ENCODE peak calls at places on chromosomes 1 and 21, in ten cellular contexts. C is nucleus accumbens; U is K562; Q is kidney tubule cell; D is DMS153; B is activated B cell treated with CpG ODN at 0.5 μM for 24 hours; F is hippocampal formation; S is NCI-H2081; M is stimulated activated CD4-positive, alpha-beta T cell treated with anti-CD3 and anti-CD28 coated beads, Interleukin-2, amount 100 ng/mL, for 48 hours; E is amygdala. X is an unnamed sample.

GRCh38 chr21:32604484-32604883 is 7.7 kb downstream of the CFAP298 start:
- DNase-seq in C (no peak), U (no peak), Q (no peak), D (no peak), B (no peak), F (no peak), S (peak), M (no peak), E (no peak), X (no peak)

GRCh38 chr1:67823645-67824044 is 9.6 kb downstream of the GNG12 start:
- DNase-seq in C (no peak), U (no peak), Q (no peak), D (no peak), B (no peak), F (no peak), S (no peak), M (no peak), E (no peak), X (no peak)

GRCh38 chr1:100736766-100737165 is 17.2 kb downstream of the VCAM1 start:
- DNase-seq in C (no peak), U (no peak), Q (peak), D (no peak), B (no peak), F (no peak), S (peak), M (no peak), E (no peak), X (no peak)

GRCh38 chr1:93585059-93585966 is 96.3 kb downstream of the BCAR3 start:
- DNase-seq in C (no peak), U (no peak), Q (peak), D (no peak), B (no peak), F (no peak), S (no peak), M (no peak), E (no peak), X (peak)

GRCh38 chr1:97412737-97413136 is 508.1 kb downstream of the DPYD start:
- DNase-seq in C (no peak), U (no peak), Q (peak), D (no peak), B (no peak), F (no peak), S (no peak), M (no peak), E (no peak), X (no peak)

GRCh38 chr1:240091614-240092300 is at the start of gene FMN2:
- DNase-seq in C (peak), U (peak), Q (peak), D (peak), B (no peak), F (peak), S (peak), M (no peak), E (peak), X (no peak)

GRCh38 chr1:97277891-97278662 is 556.5 kb downstream of the PTBP2 start:
- DNase-seq in C (no peak), U (no peak), Q (peak), D (peak), B (no peak), F (no peak), S (no peak), M (no peak), E (no peak), X (no peak)

GRCh38 chr1:58592521-58593134 is 15.6 kb upstream of the TACSTD2 start:
- DNase-seq in C (no peak), U (no peak), Q (peak), D (no peak), B (no peak), F (no peak), S (no peak), M (no peak), E (no peak), X (peak)

GRCh38 chr1:201044119-201044518 is 20.6 kb upstream of the KIF21B start:
- DNase-seq in C (no peak), U (no peak), Q (no peak), D (no peak), B (no peak), F (no peak), S (no peak), M (no peak), E (no peak), X (no peak)

GRCh38 chr1:110686188-110686587 is 11.4 kb upstream of the KCNA3 start:
- DNase-seq in C (no peak), U (peak), Q (no peak), D (no peak), B (no peak), F (no peak), S (no peak), M (no peak), E (no peak), X (no peak)

GRCh38 chr1:205619376-205619775 is 12.4 kb downstream of the ELK4 start:
- DNase-seq in C (no peak), U (no peak), Q (peak), D (no peak), B (no peak), F (no peak), S (no peak), M (no peak), E (no peak), X (no peak)

GRCh38 chr1:58854576-58854975 is 70.7 kb upstream of the JUN start:
- DNase-seq in C (no peak), U (no peak), Q (no peak), D (no peak), B (no peak), F (no peak), S (no peak), M (no peak), E (no peak), X (peak)

GRCh38 chr21:45516671-45517151 is 25.5 kb downstream of the SLC19A1 start:
- DNase-seq in C (no peak), U (no peak), Q (no peak), D (no peak), B (no peak), F (no peak), S (no peak), M (no peak), E (no peak), X (peak)

GRCh38 chr1:154342836-154343472 is 17.6 kb downstream of the ATP8B2 start:
- DNase-seq in C (no peak), U (no peak), Q (no peak), D (no peak), B (no peak), F (no peak), S (no peak), M (peak), E (no peak), X (peak)

GRCh38 chr21:29148535-29148934 is 18.1 kb downstream of the MAP3K7CL start:
- DNase-seq in C (no peak), U (no peak), Q (peak), D (no peak), B (no peak), F (no peak), S (no peak), M (no peak), E (no peak), X (no peak)

GRCh38 chr1:87706779-87707228 is 378.1 kb downstream of the LMO4 start:
- DNase-seq in C (no peak), U (no peak), Q (no peak), D (no peak), B (no peak), F (no peak), S (peak), M (no peak), E (no peak), X (no peak)

GRCh38 chr21:15241997-15242767 is 177.4 kb upstream of the NRIP1 start:
- DNase-seq in C (no peak), U (no peak), Q (peak), D (no peak), B (no peak), F (no peak), S (no peak), M (no peak), E (no peak), X (no peak)

GRCh38 chr1:212238552-212238951 is 46.7 kb upstream of the PPP2R5A start:
- DNase-seq in C (no peak), U (no peak), Q (no peak), D (no peak), B (no peak), F (no peak), S (no peak), M (no peak), E (no peak), X (peak)

GRCh38 chr1:16245476-16246196 is 8.7 kb upstream of the CPLANE2 start:
- DNase-seq in C (no peak), U (no peak), Q (no peak), D (no peak), B (no peak), F (no peak), S (no peak), M (no peak), E (no peak), X (no peak)

GRCh38 chr1:75265792-75266191 is 131.6 kb downstream of the LHX8 start:
- DNase-seq in C (no peak), U (peak), Q (peak), D (peak), B (no peak), F (peak), S (peak), M (peak), E (no peak), X (no peak)

GRCh38 chr1:44652445-44653106 is 21.7 kb downstream of the TMEM53 start:
- DNase-seq in C (peak), U (peak), Q (peak), D (peak), B (peak), F (peak), S (peak), M (peak), E (peak), X (no peak)

GRCh38 chr1:225319951-225320350 is 107.9 kb downstream of the LBR start:
- DNase-seq in C (no peak), U (no peak), Q (peak), D (no peak), B (no peak), F (no peak), S (no peak), M (no peak), E (no peak), X (no peak)

GRCh38 chr21:17462276-17462981 is 50.4 kb upstream of the CXADR start:
- DNase-seq in C (no peak), U (no peak), Q (peak), D (no peak), B (no peak), F (no peak), S (no peak), M (no peak), E (no peak), X (no peak)

GRCh38 chr1:228174482-228175315 is 9.1 kb downstream of the IBA57 start:
- DNase-seq in C (no peak), U (peak), Q (no peak), D (no peak), B (no peak), F (no peak), S (no peak), M (no peak), E (no peak), X (peak)

GRCh38 chr1:198444792-198445191 is 95.7 kb downstream of the ATP6V1G3 start:
- DNase-seq in C (no peak), U (no peak), Q (no peak), D (no peak), B (no peak), F (no peak), S (no peak), M (no peak), E (no peak), X (no peak)

GRCh38 chr1:62875676-62876075 is 91.7 kb downstream of the ATG4C start:
- DNase-seq in C (no peak), U (no peak), Q (no peak), D (no peak), B (no peak), F (no peak), S (no peak), M (no peak), E (no peak), X (no peak)

GRCh38 chr1:15937146-15937545 is 38.8 kb downstream of the ZBTB17 start:
- DNase-seq in C (no peak), U (no peak), Q (no peak), D (no peak), B (no peak), F (no peak), S (no peak), M (no peak), E (no peak), X (no peak)

GRCh38 chr1:20787100-20787774 is at the start of gene HP1BP3:
- DNase-seq in C (peak), U (peak), Q (peak), D (peak), B (peak), F (peak), S (peak), M (peak), E (peak), X (peak)

GRCh38 chr1:77218477-77219165 is 609 bp downstream of the PIGK start:
- DNase-seq in C (no peak), U (peak), Q (peak), D (no peak), B (no peak), F (peak), S (peak), M (peak), E (no peak), X (no peak)

GRCh38 chr1:203120325-203121138 is 7.0 kb upstream of the ADORA1 start:
- DNase-seq in C (no peak), U (no peak), Q (no peak), D (no peak), B (no peak), F (no peak), S (no peak), M (no peak), E (no peak), X (no peak)

GRCh38 chr1:201322653-201323510 is 39.6 kb downstream of the PKP1 start:
- DNase-seq in C (no peak), U (no peak), Q (no peak), D (no peak), B (no peak), F (no peak), S (no peak), M (no peak), E (no peak), X (no peak)

GRCh38 chr1:161088587-161089110 is 709 bp downstream of the NECTIN4 start:
- DNase-seq in C (no peak), U (no peak), Q (peak), D (no peak), B (no peak), F (no peak), S (no peak), M (no peak), E (no peak), X (peak)

GRCh38 chr1:58397187-58397820 is 149.2 kb downstream of the OMA1 start:
- DNase-seq in C (no peak), U (no peak), Q (peak), D (no peak), B (no peak), F (no peak), S (no peak), M (no peak), E (no peak), X (no peak)

GRCh38 chr1:203135636-203136305 is 8.2 kb downstream of the ADORA1 start:
- DNase-seq in C (no peak), U (no peak), Q (peak), D (no peak), B (no peak), F (no peak), S (no peak), M (no peak), E (no peak), X (no peak)

GRCh38 chr1:224623743-224624333 is 7.7 kb downstream of the CNIH3 start:
- DNase-seq in C (no peak), U (no peak), Q (peak), D (peak), B (no peak), F (no peak), S (no peak), M (peak), E (no peak), X (peak)